ENCODE peak calls at places on chromosomes 2 and 18, in nine cellular contexts. B is GM20000; W is posterior vena cava; K is B cell; J is stimulated activated CD8-positive, alpha-beta memory T cell treated with anti-CD3 and anti-CD28 coated beads, Interleukin-15, amount 100 ng/mL, for 24 hours; L is effector CD4-positive, alpha-beta T cell; O is cardiac fibroblast; Y is CD4-positive, alpha-beta memory T cell; H is GF-D8. S is an unnamed sample.

GRCh38 chr2:42942990-42943493 is 150.7 kb upstream of the HAAO start:
- DNase-seq in B (no peak), W (no peak), K (no peak), J (no peak), L (no peak), O (no peak), Y (no peak), H (no peak), S (no peak)

GRCh38 chr2:12008425-12009061 is 262.1 kb downstream of the LPIN1 start:
- DNase-seq in B (peak; percentile 59), W (no peak), K (no peak), J (no peak), L (no peak), O (peak; percentile 31), Y (no peak), H (no peak), S (peak; percentile 47)

GRCh38 chr18:36441872-36442271 is 144.4 kb downstream of the FHOD3 start:
- DNase-seq in B (no peak), W (no peak), K (no peak), J (no peak), L (no peak), O (peak; percentile 79), Y (no peak), H (no peak), S (peak; percentile 50)

GRCh38 chr2:101307503-101307902 is 998 bp downstream of the RNF149 start:
- DNase-seq in B (peak; percentile 19), W (no peak), K (no peak), J (no peak), L (no peak), O (no peak), Y (no peak), H (no peak), S (peak; percentile 61)

GRCh38 chr2:182713611-182714010 is 2.4 kb upstream of the DNAJC10 start:
- DNase-seq in B (no peak), W (no peak), K (no peak), J (no peak), L (no peak), O (peak; percentile 40), Y (no peak), H (peak; percentile 89), S (no peak)

GRCh38 chr2:238172439-238172838 is 13.7 kb downstream of the ERFE start:
- DNase-seq in B (no peak), W (no peak), K (no peak), J (no peak), L (no peak), O (no peak), Y (no peak), H (no peak), S (no peak)

GRCh38 chr18:76453057-76453561 is 41.9 kb downstream of the ZNF516 start:
- DNase-seq in B (no peak), W (no peak), K (peak; percentile 24), J (no peak), L (no peak), O (no peak), Y (no peak), H (no peak), S (no peak)

GRCh38 chr2:159088906-159089305 is 120.5 kb downstream of the TANC1 start:
- DNase-seq in B (no peak), W (no peak), K (no peak), J (no peak), L (no peak), O (no peak), Y (no peak), H (no peak), S (no peak)

GRCh38 chr2:11290713-11291112 is 53.7 kb downstream of the ROCK2 start:
- DNase-seq in B (no peak), W (no peak), K (no peak), J (no peak), L (no peak), O (no peak), Y (no peak), H (no peak), S (no peak)

GRCh38 chr2:86249843-86250402 is 50.7 kb downstream of the MRPL35 start:
- DNase-seq in B (peak; percentile 32), W (no peak), K (no peak), J (no peak), L (no peak), O (no peak), Y (no peak), H (no peak), S (no peak)